ENCODE peak calls at places on chromosomes 4 and X, in nine cellular contexts. One of them, this sample, is unnamed.

GRCh38 chr4:141020801-141021261 is 112.4 kb downstream of the RNF150 start:
- DNase-seq in endothelial cell of umbilical vein: peak; percentile 2
- DNase-seq in prostate gland: no peak
- DNase-seq in suprapubic skin: no peak
- DNase-seq in SK-N-SH: no peak
- DNase-seq in GM23338: no peak
- DNase-seq in breast epithelium: no peak
- DNase-seq in HepG2: no peak
- DNase-seq in GM12878: no peak
- DNase-seq in this sample: no peak

GRCh38 chrX:10077425-10078188 is 79.2 kb upstream of the CLCN4 start:
- DNase-seq in HepG2: peak; percentile 79
- DNase-seq in GM12878: no peak
- DNase-seq in suprapubic skin: no peak
- DNase-seq in SK-N-SH: no peak
- DNase-seq in endothelial cell of umbilical vein: no peak
- DNase-seq in prostate gland: no peak
- DNase-seq in GM23338: no peak
- DNase-seq in breast epithelium: no peak
- DNase-seq in this sample: no peak

GRCh38 chrX:1274786-1275185 is 6.2 kb downstream of the CSF2RA start:
- DNase-seq in HepG2: no peak
- DNase-seq in GM23338: no peak
- DNase-seq in prostate gland: no peak
- DNase-seq in suprapubic skin: no peak
- DNase-seq in breast epithelium: no peak
- DNase-seq in SK-N-SH: no peak
- DNase-seq in endothelial cell of umbilical vein: no peak
- DNase-seq in GM12878: no peak
- DNase-seq in this sample: no peak

GRCh38 chrX:41720125-41720780 is 3.7 kb upstream of the GPR82 start:
- DNase-seq in endothelial cell of umbilical vein: no peak
- DNase-seq in HepG2: no peak
- DNase-seq in GM23338: no peak
- DNase-seq in SK-N-SH: no peak
- DNase-seq in breast epithelium: no peak
- DNase-seq in prostate gland: no peak
- DNase-seq in GM12878: peak; percentile 51
- DNase-seq in suprapubic skin: no peak
- DNase-seq in this sample: peak; percentile 51

GRCh38 chr4:99879458-99879857 is 14.8 kb downstream of the LAMTOR3 start:
- DNase-seq in GM23338: no peak
- DNase-seq in prostate gland: no peak
- DNase-seq in HepG2: no peak
- DNase-seq in GM12878: no peak
- DNase-seq in SK-N-SH: no peak
- DNase-seq in endothelial cell of umbilical vein: no peak
- DNase-seq in suprapubic skin: no peak
- DNase-seq in breast epithelium: no peak
- DNase-seq in this sample: no peak

GRCh38 chr4:141058739-141059507 is 74.3 kb downstream of the RNF150 start:
- DNase-seq in breast epithelium: no peak
- DNase-seq in GM12878: no peak
- DNase-seq in prostate gland: no peak
- DNase-seq in GM23338: no peak
- DNase-seq in endothelial cell of umbilical vein: no peak
- DNase-seq in HepG2: no peak
- DNase-seq in suprapubic skin: no peak
- DNase-seq in SK-N-SH: no peak
- DNase-seq in this sample: no peak

GRCh38 chrX:124216396-124217124 is 115.9 kb upstream of the TEX13D start:
- DNase-seq in prostate gland: no peak
- DNase-seq in endothelial cell of umbilical vein: no peak
- DNase-seq in SK-N-SH: no peak
- DNase-seq in breast epithelium: no peak
- DNase-seq in GM23338: peak; percentile 50
- DNase-seq in GM12878: no peak
- DNase-seq in HepG2: no peak
- DNase-seq in suprapubic skin: no peak
- DNase-seq in this sample: no peak

GRCh38 chrX:152897216-152898144 is at the start of gene ZNF185:
- DNase-seq in suprapubic skin: no peak
- DNase-seq in prostate gland: peak; percentile 68
- DNase-seq in GM23338: peak; percentile 89
- DNase-seq in SK-N-SH: peak; percentile 70
- DNase-seq in breast epithelium: peak; percentile 73
- DNase-seq in endothelial cell of umbilical vein: peak; percentile 54
- DNase-seq in GM12878: no peak
- DNase-seq in HepG2: no peak
- DNase-seq in this sample: no peak

GRCh38 chr4:22677780-22678179 is 15.0 kb upstream of the GBA3 start:
- DNase-seq in GM23338: no peak
- DNase-seq in suprapubic skin: no peak
- DNase-seq in GM12878: no peak
- DNase-seq in endothelial cell of umbilical vein: no peak
- DNase-seq in SK-N-SH: no peak
- DNase-seq in HepG2: no peak
- DNase-seq in breast epithelium: no peak
- DNase-seq in prostate gland: no peak
- DNase-seq in this sample: no peak

GRCh38 chr4:145280541-145280940 is 100.2 kb upstream of the OTUD4 start:
- DNase-seq in breast epithelium: no peak
- DNase-seq in GM23338: no peak
- DNase-seq in SK-N-SH: no peak
- DNase-seq in HepG2: no peak
- DNase-seq in endothelial cell of umbilical vein: no peak
- DNase-seq in prostate gland: no peak
- DNase-seq in GM12878: no peak
- DNase-seq in suprapubic skin: no peak
- DNase-seq in this sample: no peak

GRCh38 chr4:137267024-137267423 is 265.3 kb downstream of the PCDH18 start:
- DNase-seq in suprapubic skin: no peak
- DNase-seq in breast epithelium: no peak
- DNase-seq in GM12878: no peak
- DNase-seq in HepG2: no peak
- DNase-seq in endothelial cell of umbilical vein: no peak
- DNase-seq in prostate gland: no peak
- DNase-seq in GM23338: no peak
- DNase-seq in SK-N-SH: no peak
- DNase-seq in this sample: no peak

GRCh38 chr4:151004222-151004621 is 10.9 kb downstream of the LRBA start:
- DNase-seq in suprapubic skin: no peak
- DNase-seq in SK-N-SH: no peak
- DNase-seq in GM12878: no peak
- DNase-seq in endothelial cell of umbilical vein: peak; percentile 77
- DNase-seq in GM23338: no peak
- DNase-seq in prostate gland: no peak
- DNase-seq in HepG2: no peak
- DNase-seq in breast epithelium: no peak
- DNase-seq in this sample: no peak

GRCh38 chrX:136035663-136036062 is 50.4 kb downstream of the SLC9A6 start:
- DNase-seq in SK-N-SH: no peak
- DNase-seq in GM12878: no peak
- DNase-seq in prostate gland: no peak
- DNase-seq in suprapubic skin: no peak
- DNase-seq in HepG2: peak; percentile 0
- DNase-seq in GM23338: no peak
- DNase-seq in endothelial cell of umbilical vein: no peak
- DNase-seq in breast epithelium: no peak
- DNase-seq in this sample: no peak

GRCh38 chr4:153205757-153206156 is 1.5 kb downstream of the TRIM2 start:
- DNase-seq in prostate gland: no peak
- DNase-seq in breast epithelium: no peak
- DNase-seq in HepG2: no peak
- DNase-seq in endothelial cell of umbilical vein: no peak
- DNase-seq in SK-N-SH: no peak
- DNase-seq in GM23338: peak; percentile 64
- DNase-seq in GM12878: no peak
- DNase-seq in suprapubic skin: no peak
- DNase-seq in this sample: no peak

GRCh38 chr4:153205028-153205648 is 895 bp downstream of the TRIM2 start:
- DNase-seq in SK-N-SH: no peak
- DNase-seq in HepG2: peak; percentile 45
- DNase-seq in suprapubic skin: no peak
- DNase-seq in GM12878: peak; percentile 24
- DNase-seq in endothelial cell of umbilical vein: no peak
- DNase-seq in prostate gland: peak; percentile 59
- DNase-seq in GM23338: peak; percentile 63
- DNase-seq in breast epithelium: no peak
- DNase-seq in this sample: no peak

GRCh38 chr4:153206534-153206933 is 2.3 kb downstream of the TRIM2 start:
- DNase-seq in endothelial cell of umbilical vein: no peak
- DNase-seq in breast epithelium: no peak
- DNase-seq in HepG2: no peak
- DNase-seq in prostate gland: no peak
- DNase-seq in SK-N-SH: no peak
- DNase-seq in GM12878: no peak
- DNase-seq in GM23338: peak; percentile 95
- DNase-seq in suprapubic skin: no peak
- DNase-seq in this sample: no peak

GRCh38 chr4:153207027-153207426 is 2.8 kb downstream of the TRIM2 start:
- DNase-seq in endothelial cell of umbilical vein: no peak
- DNase-seq in GM23338: peak; percentile 44
- DNase-seq in suprapubic skin: no peak
- DNase-seq in SK-N-SH: no peak
- DNase-seq in HepG2: no peak
- DNase-seq in GM12878: no peak
- DNase-seq in prostate gland: no peak
- DNase-seq in breast epithelium: no peak
- DNase-seq in this sample: no peak

DNA sequence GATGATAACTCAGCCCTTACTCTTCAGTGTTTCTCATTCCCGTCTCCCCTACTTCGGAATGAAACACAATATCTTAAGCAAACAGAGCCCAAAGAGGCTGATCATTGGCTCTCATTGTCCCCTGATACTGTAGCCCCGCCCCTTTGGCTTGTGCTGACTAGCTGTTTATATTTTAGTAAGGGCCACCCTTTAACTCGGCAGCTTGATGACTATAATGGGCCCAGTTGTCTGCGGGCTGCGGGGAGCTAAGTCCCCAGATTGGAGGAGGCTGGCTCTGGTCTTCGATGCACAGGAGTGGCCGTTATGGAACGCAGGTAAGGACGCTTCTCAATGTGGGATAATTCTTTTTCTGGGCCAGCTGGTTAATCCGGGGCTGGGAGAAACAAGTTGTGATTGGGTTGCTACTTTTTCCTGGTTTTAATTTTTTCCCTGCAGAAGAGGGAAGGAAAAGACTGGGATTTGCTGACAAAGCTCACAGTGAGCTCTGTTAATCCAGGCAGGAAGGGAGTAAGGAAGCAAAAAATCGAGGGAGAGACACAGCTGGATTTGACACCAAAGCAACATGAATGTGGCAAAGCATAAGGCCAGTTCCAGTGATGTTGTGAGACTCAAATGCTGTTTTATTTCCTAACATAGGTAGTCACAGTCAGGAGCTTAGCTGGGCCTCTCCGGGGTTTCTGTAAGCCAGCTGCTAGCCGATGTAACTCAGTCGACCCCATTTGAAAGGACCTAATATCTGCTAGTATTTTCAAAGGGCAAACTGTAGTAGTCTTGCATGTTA is at the start of gene TRIM2:
- DNase-seq in GM12878: no peak
- DNase-seq in breast epithelium: no peak
- DNase-seq in GM23338: peak; percentile 95
- DNase-seq in HepG2: peak; percentile 71
- DNase-seq in suprapubic skin: peak; percentile 87
- DNase-seq in SK-N-SH: no peak
- DNase-seq in prostate gland: peak; percentile 79
- DNase-seq in endothelial cell of umbilical vein: peak; percentile 67
- DNase-seq in this sample: no peak
- H3K4me3 ChIP-seq in GM12878: no peak within 1 kb of the TSS
- H3K4me3 ChIP-seq in breast epithelium: peak within 1 kb of the TSS; percentile 11
- H3K4me3 ChIP-seq in GM23338: peak within 1 kb of the TSS; percentile 64
- H3K4me3 ChIP-seq in HepG2: peak within 1 kb of the TSS; percentile 67
- H3K4me3 ChIP-seq in suprapubic skin: peak within 1 kb of the TSS; percentile 20
- H3K4me3 ChIP-seq in SK-N-SH: no peak within 1 kb of the TSS
- H3K4me3 ChIP-seq in prostate gland: peak within 1 kb of the TSS; percentile 5
- H3K4me3 ChIP-seq in endothelial cell of umbilical vein: no peak within 1 kb of the TSS
- H3K4me3 ChIP-seq in this sample: no peak within 1 kb of the TSS

DNA sequence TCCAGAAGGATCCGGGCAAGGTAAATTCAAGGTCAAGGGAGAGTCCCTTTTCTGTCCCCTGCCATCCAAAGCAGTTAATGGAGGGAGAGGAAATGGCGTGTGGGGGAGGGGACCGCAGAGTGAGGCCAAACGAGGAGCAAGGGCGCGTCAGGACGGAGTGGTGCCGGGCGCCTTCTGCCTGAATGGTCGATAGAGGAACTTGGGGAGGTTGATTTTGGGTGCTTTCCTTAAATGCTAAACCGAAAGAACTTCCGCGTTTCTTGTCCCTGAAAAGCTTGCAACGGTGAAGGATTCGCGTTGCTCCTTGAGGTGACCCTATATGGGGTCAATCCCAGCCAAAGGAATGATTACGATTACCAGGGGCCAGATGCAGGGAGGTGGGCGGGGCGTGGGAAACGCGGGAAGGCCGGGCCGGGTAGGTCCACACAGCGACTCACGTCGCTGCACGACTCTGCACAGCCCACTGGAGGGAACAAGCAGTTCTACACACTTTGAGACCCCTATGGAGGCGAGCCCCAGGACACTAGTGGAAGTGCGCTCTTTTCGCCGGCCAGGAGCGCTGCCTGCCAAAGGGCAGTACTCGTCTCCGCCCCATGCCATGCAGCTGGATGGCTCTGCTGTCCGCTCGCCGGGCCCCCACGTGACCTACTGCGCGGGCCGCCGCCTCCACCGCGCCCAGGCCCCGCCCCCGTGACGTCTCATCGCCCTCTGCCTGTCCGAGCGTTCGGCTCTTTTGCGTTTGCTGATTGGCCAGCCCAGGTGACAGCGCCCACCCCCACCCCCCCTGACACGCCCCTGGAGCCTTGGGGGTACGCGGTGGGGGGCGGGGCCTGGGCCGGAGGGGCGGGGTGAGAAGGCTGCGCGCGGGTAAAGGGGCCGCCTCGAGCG is 452 bp upstream of the GK start:
- DNase-seq in SK-N-SH: peak; percentile 93
- DNase-seq in GM23338: peak; percentile 90
- DNase-seq in prostate gland: peak; percentile 92
- DNase-seq in breast epithelium: peak; percentile 93
- DNase-seq in HepG2: peak; percentile 85
- DNase-seq in suprapubic skin: peak; percentile 95
- DNase-seq in endothelial cell of umbilical vein: peak; percentile 93
- DNase-seq in GM12878: peak; percentile 64
- DNase-seq in this sample: peak; percentile 75
- TF ChIP-seq POLR2AphosphoS5 in SK-N-SH: no peak
- TF ChIP-seq POLR2AphosphoS5 in GM23338: peak; percentile 43
- TF ChIP-seq POLR2AphosphoS5 in prostate gland: peak; percentile 53
- TF ChIP-seq POLR2AphosphoS5 in breast epithelium: no peak
- TF ChIP-seq POLR2AphosphoS5 in HepG2: peak; percentile 34
- TF ChIP-seq POLR2AphosphoS5 in suprapubic skin: no peak
- TF ChIP-seq POLR2AphosphoS5 in endothelial cell of umbilical vein: peak; percentile 40
- TF ChIP-seq POLR2AphosphoS5 in GM12878: peak; percentile 44
- TF ChIP-seq POLR2AphosphoS5 in this sample: no peak

GRCh38 chr4:7194251-7195137 is 2.2 kb downstream of the SORCS2 start:
- DNase-seq in suprapubic skin: peak; percentile 59
- DNase-seq in SK-N-SH: peak; percentile 69
- DNase-seq in endothelial cell of umbilical vein: no peak
- DNase-seq in breast epithelium: no peak
- DNase-seq in HepG2: no peak
- DNase-seq in GM12878: no peak
- DNase-seq in GM23338: no peak
- DNase-seq in prostate gland: no peak
- DNase-seq in this sample: no peak
- H3K27me3 ChIP-seq in suprapubic skin: peaks cover 56% of the 10 kb centered on the region
- H3K27me3 ChIP-seq in SK-N-SH: peaks cover 34% of the 10 kb centered on the region
- H3K27me3 ChIP-seq in endothelial cell of umbilical vein: peaks cover 43% of the 10 kb centered on the region
- H3K27me3 ChIP-seq in breast epithelium: peaks cover 46% of the 10 kb centered on the region
- H3K27me3 ChIP-seq in HepG2: peaks cover 7% of the 10 kb centered on the region
- H3K27me3 ChIP-seq in GM12878: peaks cover 2% of the 10 kb centered on the region
- H3K27me3 ChIP-seq in GM23338: peaks cover 22% of the 10 kb centered on the region
- H3K27me3 ChIP-seq in prostate gland: peaks cover 11% of the 10 kb centered on the region
- H3K27me3 ChIP-seq in this sample: peaks cover 37% of the 10 kb centered on the region

GRCh38 chr4:112127736-112128322 is 17.4 kb upstream of the FAM241A start:
- DNase-seq in GM23338: peak; percentile 39
- DNase-seq in prostate gland: no peak
- DNase-seq in suprapubic skin: no peak
- DNase-seq in HepG2: no peak
- DNase-seq in breast epithelium: no peak
- DNase-seq in GM12878: no peak
- DNase-seq in endothelial cell of umbilical vein: peak; percentile 39
- DNase-seq in SK-N-SH: no peak
- DNase-seq in this sample: no peak
- H3K4me3 ChIP-seq in GM23338: peak overlapping the region; percentile 24
- H3K4me3 ChIP-seq in prostate gland: no peak overlapping the region
- H3K4me3 ChIP-seq in suprapubic skin: no peak overlapping the region
- H3K4me3 ChIP-seq in HepG2: no peak overlapping the region
- H3K4me3 ChIP-seq in breast epithelium: no peak overlapping the region
- H3K4me3 ChIP-seq in GM12878: no peak overlapping the region
- H3K4me3 ChIP-seq in endothelial cell of umbilical vein: no peak overlapping the region
- H3K4me3 ChIP-seq in SK-N-SH: no peak overlapping the region
- H3K4me3 ChIP-seq in this sample: no peak overlapping the region

This sample was measured in HL-60.